ENCODE peak calls at places on chromosomes 16 and 17, in seven cellular contexts. One of them, this sample, is unnamed.

GRCh38 chr16:75965504-75966374 is 239.4 kb upstream of the CPHXL start:
- DNase-seq in tibial artery: no peak
- DNase-seq in fibroblast of lung: no peak
- DNase-seq in tibial nerve: no peak
- DNase-seq in pancreas: no peak
- DNase-seq in PC-9: no peak
- DNase-seq in upper lobe of right lung: no peak
- DNase-seq in this sample: no peak

GRCh38 chr16:14135704-14136103 is 64.6 kb downstream of the MRTFB start:
- DNase-seq in tibial artery: no peak
- DNase-seq in fibroblast of lung: no peak
- DNase-seq in tibial nerve: no peak
- DNase-seq in pancreas: no peak
- DNase-seq in PC-9: no peak
- DNase-seq in upper lobe of right lung: no peak
- DNase-seq in this sample: no peak

GRCh38 chr17:57612202-57613071 is 132.7 kb downstream of the CCDC182 start:
- DNase-seq in tibial artery: no peak
- DNase-seq in fibroblast of lung: no peak
- DNase-seq in tibial nerve: no peak
- DNase-seq in pancreas: no peak
- DNase-seq in PC-9: peak; percentile 67
- DNase-seq in upper lobe of right lung: no peak
- DNase-seq in this sample: no peak

GRCh38 chr16:371729-372521 is 1.6 kb upstream of the MRPL28 start:
- DNase-seq in tibial artery: no peak
- DNase-seq in fibroblast of lung: no peak
- DNase-seq in tibial nerve: no peak
- DNase-seq in pancreas: peak; percentile 32
- DNase-seq in PC-9: no peak
- DNase-seq in upper lobe of right lung: no peak
- DNase-seq in this sample: peak; percentile 73

GRCh38 chr16:14011006-14011405 is 60.1 kb upstream of the MRTFB start:
- DNase-seq in tibial artery: no peak
- DNase-seq in fibroblast of lung: no peak
- DNase-seq in tibial nerve: no peak
- DNase-seq in pancreas: no peak
- DNase-seq in PC-9: no peak
- DNase-seq in upper lobe of right lung: no peak
- DNase-seq in this sample: no peak

GRCh38 chr16:55078699-55079415 is 148.2 kb downstream of the IRX5 start:
- DNase-seq in tibial artery: no peak
- DNase-seq in fibroblast of lung: no peak
- DNase-seq in tibial nerve: no peak
- DNase-seq in pancreas: no peak
- DNase-seq in PC-9: no peak
- DNase-seq in upper lobe of right lung: no peak
- DNase-seq in this sample: no peak

GRCh38 chr17:57989011-57989345 is 924 bp upstream of the VEZF1 start:
- DNase-seq in tibial artery: no peak
- DNase-seq in fibroblast of lung: peak; percentile 29
- DNase-seq in tibial nerve: no peak
- DNase-seq in pancreas: peak; percentile 36
- DNase-seq in PC-9: no peak
- DNase-seq in upper lobe of right lung: no peak
- DNase-seq in this sample: no peak

GRCh38 chr16:84614075-84614474 is 3.8 kb downstream of the COTL1 start:
- DNase-seq in tibial artery: no peak
- DNase-seq in fibroblast of lung: no peak
- DNase-seq in tibial nerve: no peak
- DNase-seq in pancreas: no peak
- DNase-seq in PC-9: no peak
- DNase-seq in upper lobe of right lung: no peak
- DNase-seq in this sample: peak; percentile 54

GRCh38 chr16:89741342-89742014 is 20.1 kb downstream of the ZNF276 start:
- DNase-seq in tibial artery: no peak
- DNase-seq in fibroblast of lung: no peak
- DNase-seq in tibial nerve: no peak
- DNase-seq in pancreas: no peak
- DNase-seq in PC-9: no peak
- DNase-seq in upper lobe of right lung: no peak
- DNase-seq in this sample: no peak

GRCh38 chr17:68248886-68249872 is 1.3 kb downstream of the AMZ2 start:
- DNase-seq in tibial artery: no peak
- DNase-seq in fibroblast of lung: no peak
- DNase-seq in tibial nerve: no peak
- DNase-seq in pancreas: no peak
- DNase-seq in PC-9: no peak
- DNase-seq in upper lobe of right lung: no peak
- DNase-seq in this sample: no peak

GRCh38 chr16:54856871-54857270 is 73.8 kb upstream of the IRX5 start:
- DNase-seq in tibial artery: no peak
- DNase-seq in fibroblast of lung: no peak
- DNase-seq in tibial nerve: no peak
- DNase-seq in pancreas: no peak
- DNase-seq in PC-9: no peak
- DNase-seq in upper lobe of right lung: no peak
- DNase-seq in this sample: no peak

GRCh38 chr17:79305831-79306687 is 231.4 kb downstream of the ENGASE start:
- DNase-seq in tibial artery: peak; percentile 54
- DNase-seq in fibroblast of lung: no peak
- DNase-seq in tibial nerve: no peak
- DNase-seq in pancreas: peak; percentile 56
- DNase-seq in PC-9: no peak
- DNase-seq in upper lobe of right lung: no peak
- DNase-seq in this sample: peak; percentile 86

GRCh38 chr16:10033561-10033960 is 148.7 kb downstream of the GRIN2A start:
- DNase-seq in tibial artery: no peak
- DNase-seq in fibroblast of lung: no peak
- DNase-seq in tibial nerve: no peak
- DNase-seq in pancreas: no peak
- DNase-seq in PC-9: no peak
- DNase-seq in upper lobe of right lung: no peak
- DNase-seq in this sample: no peak

GRCh38 chr17:46737331-46737730 is 81.2 kb downstream of the WNT3 start:
- DNase-seq in tibial artery: no peak
- DNase-seq in fibroblast of lung: no peak
- DNase-seq in tibial nerve: no peak
- DNase-seq in pancreas: no peak
- DNase-seq in PC-9: peak; percentile 6
- DNase-seq in upper lobe of right lung: no peak
- DNase-seq in this sample: no peak

GRCh38 chr17:39980402-39981206 is at the start of gene PSMD3:
- DNase-seq in tibial artery: peak; percentile 99
- DNase-seq in fibroblast of lung: peak; percentile 99
- DNase-seq in tibial nerve: peak; percentile 98
- DNase-seq in pancreas: peak; percentile 99
- DNase-seq in PC-9: peak; percentile 98
- DNase-seq in upper lobe of right lung: peak; percentile 98
- DNase-seq in this sample: peak; percentile 99

GRCh38 chr16:27841911-27842310 is 221.6 kb downstream of the GSG1L start:
- DNase-seq in tibial artery: no peak
- DNase-seq in fibroblast of lung: no peak
- DNase-seq in tibial nerve: no peak
- DNase-seq in pancreas: no peak
- DNase-seq in PC-9: no peak
- DNase-seq in upper lobe of right lung: peak; percentile 27
- DNase-seq in this sample: no peak

GRCh38 chr17:66727634-66728570 is 107.0 kb upstream of the CACNG5 start:
- DNase-seq in tibial artery: peak; percentile 28
- DNase-seq in fibroblast of lung: peak; percentile 40
- DNase-seq in tibial nerve: peak; percentile 26
- DNase-seq in pancreas: peak; percentile 76
- DNase-seq in PC-9: no peak
- DNase-seq in upper lobe of right lung: peak; percentile 76
- DNase-seq in this sample: no peak

GRCh38 chr17:978110-979093 is 1.2 kb downstream of the NXN start:
- DNase-seq in tibial artery: no peak
- DNase-seq in fibroblast of lung: peak; percentile 62
- DNase-seq in tibial nerve: no peak
- DNase-seq in pancreas: peak; percentile 51
- DNase-seq in PC-9: no peak
- DNase-seq in upper lobe of right lung: peak; percentile 77
- DNase-seq in this sample: peak; percentile 81

DNA sequence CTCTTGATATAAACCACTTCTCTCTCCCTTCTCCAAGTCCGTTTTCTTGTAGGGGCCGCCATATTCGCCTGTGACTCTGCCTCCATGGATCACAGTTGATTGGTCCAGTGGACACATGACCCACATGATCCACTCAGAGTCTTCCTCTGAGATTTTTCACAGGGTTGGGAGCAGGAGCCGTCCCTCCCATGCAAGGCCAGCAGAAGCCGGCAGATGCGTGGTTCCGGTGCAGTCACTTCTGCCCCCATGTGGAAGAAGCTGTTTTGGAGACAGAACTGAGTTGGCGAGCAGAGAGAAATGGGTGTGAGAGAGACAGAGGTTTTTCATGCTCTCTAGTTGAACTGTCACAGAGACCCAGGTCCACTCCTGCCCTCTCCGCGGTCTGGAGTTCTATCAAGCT is 83.3 kb downstream of the C16orf95 start:
- DNase-seq in tibial artery: no peak
- DNase-seq in fibroblast of lung: peak; percentile 50
- DNase-seq in tibial nerve: no peak
- DNase-seq in pancreas: no peak
- DNase-seq in PC-9: no peak
- DNase-seq in upper lobe of right lung: no peak
- DNase-seq in this sample: no peak
- H3K4me1 ChIP-seq in tibial artery: no peaks in the 10 kb centered on the region
- H3K4me1 ChIP-seq in fibroblast of lung: no peaks in the 10 kb centered on the region
- H3K4me1 ChIP-seq in tibial nerve: no peaks in the 10 kb centered on the region
- H3K4me1 ChIP-seq in pancreas: no peaks in the 10 kb centered on the region
- H3K4me1 ChIP-seq in PC-9: peaks cover 15% of the 10 kb centered on the region
- H3K4me1 ChIP-seq in upper lobe of right lung: no peaks in the 10 kb centered on the region
- H3K4me1 ChIP-seq in this sample: no peaks in the 10 kb centered on the region

DNA sequence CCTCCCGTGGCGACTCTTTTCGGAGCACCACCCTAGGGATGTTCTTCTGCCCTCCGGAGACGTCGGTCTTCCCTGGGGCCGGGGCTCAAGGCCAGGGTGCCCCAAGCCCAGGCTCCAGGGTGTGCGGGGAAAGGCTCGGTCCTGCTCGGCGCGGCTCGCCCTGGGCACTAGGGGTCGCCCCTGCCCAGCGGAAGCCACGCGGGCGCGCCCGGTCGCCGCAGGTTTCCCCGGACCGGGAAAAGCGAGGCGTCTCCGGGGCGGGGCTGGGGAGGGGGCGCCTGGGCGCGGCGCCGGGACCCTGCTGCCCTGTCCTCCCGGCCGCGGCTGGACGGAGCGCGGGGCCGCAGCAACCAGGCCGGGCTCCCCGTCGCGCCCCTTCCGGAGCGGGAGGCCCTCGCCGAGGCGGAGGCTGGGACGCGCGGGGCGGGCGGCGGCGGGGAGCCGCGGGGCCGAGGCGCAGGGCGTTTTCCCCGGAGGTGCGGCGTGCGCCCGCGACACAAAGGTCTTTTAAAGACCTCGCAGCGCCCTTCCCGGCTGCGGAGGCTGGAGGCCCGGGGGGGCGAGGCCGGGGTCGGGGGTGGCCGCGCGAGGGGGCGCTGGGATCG is 76.4 kb downstream of the MRC2 start:
- DNase-seq in tibial artery: peak; percentile 58
- DNase-seq in fibroblast of lung: peak; percentile 48
- DNase-seq in tibial nerve: peak; percentile 45
- DNase-seq in pancreas: peak; percentile 76
- DNase-seq in PC-9: no peak
- DNase-seq in upper lobe of right lung: peak; percentile 92
- DNase-seq in this sample: peak; percentile 93
- TF ChIP-seq CTCF in tibial artery: peak; percentile 75
- TF ChIP-seq CTCF in fibroblast of lung: peak; percentile 58
- TF ChIP-seq CTCF in tibial nerve: peak; percentile 75
- TF ChIP-seq CTCF in pancreas: peak; percentile 74
- TF ChIP-seq CTCF in PC-9: peak; percentile 84
- TF ChIP-seq CTCF in upper lobe of right lung: peak; percentile 83
- TF ChIP-seq CTCF in this sample: peak; percentile 83

GRCh38 chr17:76585649-76586593 is at the start of gene ST6GALNAC2:
- DNase-seq in tibial artery: peak; percentile 41
- DNase-seq in fibroblast of lung: peak; percentile 40
- DNase-seq in tibial nerve: peak; percentile 32
- DNase-seq in pancreas: peak; percentile 76
- DNase-seq in PC-9: peak; percentile 59
- DNase-seq in upper lobe of right lung: peak; percentile 95
- DNase-seq in this sample: peak; percentile 91
- H3K27ac ChIP-seq in tibial artery: no peak within 1 kb of the TSS
- H3K27ac ChIP-seq in fibroblast of lung: no peak within 1 kb of the TSS
- H3K27ac ChIP-seq in tibial nerve: peak within 1 kb of the TSS; percentile 86
- H3K27ac ChIP-seq in pancreas: peak within 1 kb of the TSS; percentile 67
- H3K27ac ChIP-seq in PC-9: no peak within 1 kb of the TSS
- H3K27ac ChIP-seq in upper lobe of right lung: peak within 1 kb of the TSS; percentile 81
- H3K27ac ChIP-seq in this sample: peak within 1 kb of the TSS; percentile 24

DNA sequence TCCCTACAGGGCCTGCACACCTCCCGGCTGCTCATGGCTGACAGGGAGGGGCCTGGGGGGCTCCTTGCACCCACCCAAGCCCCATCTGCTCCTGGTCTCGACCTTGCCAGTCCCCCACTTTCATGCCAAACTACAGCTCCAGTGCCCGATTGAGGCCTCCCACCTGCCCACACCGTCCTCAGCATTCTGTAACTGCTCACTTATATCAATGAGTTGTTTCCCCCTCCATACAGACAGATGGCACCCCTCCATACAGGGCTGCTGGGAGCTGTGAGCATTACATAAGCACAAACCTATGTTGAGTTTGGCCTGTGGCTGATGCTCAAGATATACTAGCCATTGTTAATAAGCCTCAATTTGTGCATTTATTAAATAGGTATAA is 11.4 kb upstream of the RAI1 start:
- DNase-seq in tibial artery: no peak
- DNase-seq in fibroblast of lung: no peak
- DNase-seq in tibial nerve: no peak
- DNase-seq in pancreas: no peak
- DNase-seq in PC-9: no peak
- DNase-seq in upper lobe of right lung: no peak
- DNase-seq in this sample: no peak
- H3K4me1 ChIP-seq in tibial artery: no peaks in the 10 kb centered on the region
- H3K4me1 ChIP-seq in fibroblast of lung: no peaks in the 10 kb centered on the region
- H3K4me1 ChIP-seq in tibial nerve: no peaks in the 10 kb centered on the region
- H3K4me1 ChIP-seq in pancreas: no peaks in the 10 kb centered on the region
- H3K4me1 ChIP-seq in PC-9: peaks cover 25% of the 10 kb centered on the region
- H3K4me1 ChIP-seq in upper lobe of right lung: peaks cover 4% of the 10 kb centered on the region
- H3K4me1 ChIP-seq in this sample: no peaks in the 10 kb centered on the region

GRCh38 chr17:61489719-61490490 is 37.7 kb downstream of the TBX4 start:
- DNase-seq in tibial artery: no peak
- DNase-seq in fibroblast of lung: no peak
- DNase-seq in tibial nerve: no peak
- DNase-seq in pancreas: no peak
- DNase-seq in PC-9: no peak
- DNase-seq in upper lobe of right lung: no peak
- DNase-seq in this sample: no peak
- TF ChIP-seq CTCF in tibial artery: no peak
- TF ChIP-seq CTCF in fibroblast of lung: no peak
- TF ChIP-seq CTCF in tibial nerve: no peak
- TF ChIP-seq CTCF in pancreas: no peak
- TF ChIP-seq CTCF in PC-9: no peak
- TF ChIP-seq CTCF in upper lobe of right lung: no peak
- TF ChIP-seq CTCF in this sample: no peak

This sample was measured in kidney.